ENCODE peak calls at places on chromosomes 1 and 21, in eight cellular contexts. S, J, R, N, B, F, U and I are unnamed samples.

GRCh38 chr1:203422656-203423055 is 53.0 kb upstream of the PRELP start:
- DNase-seq in J (no peak), B (no peak), R (no peak), S (no peak), F (no peak), U (no peak), N (no peak), I (no peak)

GRCh38 chr1:207868252-207868768 is 42.6 kb downstream of the CD34 start:
- DNase-seq in B (peak; percentile 71), J (peak; percentile 72), N (peak; percentile 78), U (no peak), S (peak; percentile 53), F (peak; percentile 94), R (peak; percentile 80), I (peak; percentile 76)

GRCh38 chr1:29358183-29358582 is 121.9 kb downstream of the PTPRU start:
- DNase-seq in U (no peak), J (no peak), S (no peak), F (no peak), N (no peak), B (no peak), R (no peak), I (no peak)

GRCh38 chr1:19969898-19970660 is 9.3 kb downstream of the PLA2G2A start:
- DNase-seq in N (no peak), U (no peak), S (no peak), J (no peak), F (no peak), B (no peak), R (no peak), I (no peak)

GRCh38 chr1:164611754-164612642 is 53.0 kb downstream of the PBX1 start:
- DNase-seq in B (no peak), N (peak; percentile 66), F (no peak), J (peak; percentile 63), S (peak; percentile 64), R (no peak), U (no peak), I (no peak)

GRCh38 chr1:9186082-9186859 is 48.3 kb upstream of the H6PD start:
- DNase-seq in R (no peak), B (no peak), S (no peak), F (no peak), N (no peak), U (no peak), J (no peak), I (no peak)

GRCh38 chr1:50106095-50106761 is 2.5 kb upstream of the ELAVL4 start:
- DNase-seq in N (no peak), J (no peak), R (no peak), F (no peak), B (no peak), U (no peak), S (no peak), I (no peak)

GRCh38 chr1:89823679-89824292 is 3.0 kb downstream of the LRRC8D start:
- DNase-seq in J (no peak), U (no peak), S (no peak), F (no peak), N (no peak), R (no peak), B (no peak), I (peak; percentile 95)

GRCh38 chr1:57072775-57073174 is 107.0 kb upstream of the C8B start:
- DNase-seq in F (no peak), R (no peak), J (no peak), N (no peak), S (no peak), U (no peak), B (no peak), I (peak; percentile 6)

GRCh38 chr1:10692401-10693021 is 103.9 kb downstream of the CASZ1 start:
- DNase-seq in J (no peak), U (peak; percentile 78), S (no peak), R (no peak), B (no peak), N (peak; percentile 77), F (peak; percentile 89), I (peak; percentile 40)

GRCh38 chr1:59645893-59646292 is 168.9 kb upstream of the HOOK1 start:
- DNase-seq in F (no peak), J (no peak), R (no peak), N (no peak), S (peak; percentile 46), B (peak; percentile 46), U (no peak), I (no peak)

GRCh38 chr1:7366955-7367665 is 404.0 kb upstream of the VAMP3 start:
- DNase-seq in F (no peak), U (no peak), R (no peak), B (no peak), S (no peak), J (no peak), N (no peak), I (no peak)

GRCh38 chr1:230820568-230820967 is 47.8 kb downstream of the C1orf198 start:
- DNase-seq in F (no peak), R (no peak), N (no peak), B (no peak), S (no peak), U (no peak), J (no peak), I (no peak)

GRCh38 chr1:55402117-55402516 is 187.0 kb upstream of the USP24 start:
- DNase-seq in B (no peak), U (no peak), N (no peak), R (no peak), J (no peak), S (no peak), F (no peak), I (no peak)

GRCh38 chr21:34852438-34852837 is 183.6 kb downstream of the CLIC6 start:
- DNase-seq in R (no peak), S (no peak), N (no peak), F (no peak), J (no peak), B (no peak), U (no peak), I (no peak)

GRCh38 chr1:61638296-61638695 is 86.6 kb downstream of the TM2D1 start:
- DNase-seq in N (no peak), J (no peak), S (peak; percentile 34), B (peak; percentile 34), U (no peak), R (no peak), F (no peak), I (no peak)

GRCh38 chr1:54378157-54378883 is 27.9 kb downstream of the SSBP3 start:
- DNase-seq in U (no peak), S (no peak), J (no peak), N (no peak), B (no peak), R (no peak), F (no peak), I (peak; percentile 30)

GRCh38 chr1:25740071-25740470 is 59.9 kb upstream of the SELENON start:
- DNase-seq in N (no peak), S (no peak), U (no peak), J (no peak), B (no peak), F (no peak), R (no peak), I (no peak)

GRCh38 chr1:155323729-155324040 is 3.0 kb downstream of the RUSC1 start:
- DNase-seq in B (peak; percentile 92), S (peak; percentile 91), F (peak; percentile 97), U (peak; percentile 81), R (peak; percentile 96), J (peak; percentile 93), N (peak; percentile 92), I (peak; percentile 94)
- TF ChIP-seq POLR2A in B (no peak), S (no peak), F (no peak), U (no peak), R (no peak), J (no peak), N (no peak), I (no peak)

GRCh38 chr21:39388038-39388810 is 39.3 kb upstream of the HMGN1 start:
- DNase-seq in F (peak; percentile 98), B (peak; percentile 92), J (peak; percentile 92), N (peak; percentile 94), U (peak; percentile 91), R (peak; percentile 94), S (peak; percentile 89), I (peak; percentile 92)
- TF ChIP-seq POLR2A in F (no peak), B (no peak), J (no peak), N (no peak), U (peak; percentile 47), R (no peak), S (no peak), I (no peak)

DNA sequence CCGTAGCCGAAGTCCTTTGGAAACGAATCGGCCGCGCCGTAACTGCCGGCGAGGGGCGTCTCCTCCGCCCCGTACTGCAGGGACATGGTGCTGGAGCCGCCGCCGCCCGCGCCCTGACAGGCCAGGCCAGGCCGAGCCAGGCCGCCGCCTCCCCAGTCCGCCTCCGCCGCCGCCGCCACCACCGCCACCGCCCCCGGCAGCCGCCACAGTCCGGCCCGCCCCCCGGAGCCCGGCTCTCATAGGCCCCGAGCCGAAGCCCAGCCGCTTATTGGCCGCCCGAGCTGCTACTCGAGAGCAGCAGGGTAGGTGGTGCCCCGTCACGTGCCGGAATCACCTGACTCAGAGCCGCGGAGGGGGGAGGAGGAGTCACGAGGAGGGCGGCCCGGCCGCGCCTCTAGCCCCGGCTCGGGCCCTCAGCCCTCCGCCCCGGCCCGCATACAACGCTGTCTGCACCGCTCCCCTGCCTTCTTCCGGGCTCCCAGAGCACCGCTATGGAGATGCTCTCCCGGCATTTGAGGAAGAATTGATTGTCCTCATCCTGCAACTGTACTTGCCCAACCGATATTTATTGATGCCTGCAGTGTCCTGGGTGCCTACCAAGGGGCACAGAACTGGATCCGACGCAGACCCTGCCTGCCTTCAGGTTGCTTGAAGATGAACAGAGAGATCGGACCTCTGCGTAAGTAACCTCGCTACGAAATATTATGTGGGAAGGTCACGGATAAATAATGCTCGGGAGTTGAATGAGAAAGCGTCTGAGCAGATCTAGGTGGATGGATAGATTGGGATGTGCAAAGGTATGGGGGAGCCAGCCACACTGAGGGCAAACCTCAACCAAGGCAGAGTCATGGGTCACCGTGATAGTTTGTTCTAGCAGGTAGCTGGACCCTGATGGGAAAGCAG is at the start of gene RRAGC:
- DNase-seq in U (peak; percentile 99), R (peak; percentile 100), F (peak; percentile 100), J (peak; percentile 100), S (peak; percentile 99), B (peak; percentile 100), N (peak; percentile 100), I (peak; percentile 98)
- TF ChIP-seq POLR2A in U (peak; percentile 53), R (peak; percentile 57), F (no peak), J (peak; percentile 75), S (peak; percentile 67), B (peak; percentile 12), N (no peak), I (peak; percentile 61)

DNA sequence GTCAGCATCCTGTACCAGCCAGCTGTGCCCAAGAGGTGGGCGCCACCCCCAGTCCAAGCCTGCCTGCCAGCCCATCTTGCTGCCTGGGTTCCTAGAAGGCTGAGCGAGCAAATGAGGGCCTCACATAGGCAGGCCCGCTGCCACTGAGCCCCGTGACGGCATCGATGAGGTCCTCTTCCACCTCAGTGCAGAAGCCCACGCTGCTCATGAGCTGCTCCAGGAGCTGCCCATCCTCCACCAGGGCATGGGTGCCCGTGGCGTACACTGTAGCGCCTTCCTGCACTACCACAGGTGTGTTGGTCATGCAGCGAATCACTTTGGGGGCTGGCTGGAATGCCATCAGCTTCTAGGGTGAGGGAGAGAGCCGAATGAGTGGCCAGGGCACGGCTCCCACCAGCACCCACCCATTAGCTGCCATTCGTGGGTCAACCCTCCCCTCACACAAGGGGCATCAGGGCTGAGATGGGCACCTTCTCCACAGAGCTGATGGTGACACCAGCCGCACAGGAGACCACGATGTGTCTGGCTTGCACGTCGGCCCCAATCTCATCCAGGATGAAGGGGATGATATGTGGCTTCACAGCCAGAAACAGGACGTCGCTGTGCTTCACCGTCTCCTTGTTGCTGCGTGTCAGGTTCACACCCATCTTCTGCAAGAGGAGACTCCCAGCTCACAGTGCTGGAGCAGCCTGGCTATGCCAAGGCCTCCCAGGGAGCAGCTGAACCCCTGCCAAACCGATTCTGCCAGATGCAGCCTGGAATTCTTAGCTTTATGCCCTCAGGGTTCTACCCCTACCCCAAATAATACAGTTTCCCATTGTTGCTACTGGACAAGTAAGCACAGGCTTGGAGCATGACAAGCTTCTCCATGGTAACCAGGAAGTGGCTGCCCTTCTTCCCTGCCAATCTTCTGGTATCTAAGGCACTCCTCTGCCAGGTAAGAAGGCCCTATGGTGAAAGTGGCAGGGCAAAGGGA is 2.0 kb downstream of the PYCR2 start:
- DNase-seq in J (no peak), R (no peak), S (no peak), N (no peak), U (no peak), F (peak; percentile 88), B (no peak), I (no peak)
- TF ChIP-seq POLR2A in J (no peak), R (no peak), S (no peak), N (no peak), U (no peak), F (no peak), B (no peak), I (no peak)